ENCODE peak calls at places on chromosomes 2 and 18, in seven cellular contexts. O, D, H, X, A, G and J are unnamed samples.
A peak's percentile ranks its signal among the peaks of the same experiment; 100 is the strongest.

GRCh38 chr2:238899386-238899785 is 51.5 kb downstream of the TWIST2 start:
- DNase-seq in O (no peak), D (no peak), H (no peak), X (no peak), A (no peak), G (no peak), J (no peak)

GRCh38 chr2:28327963-28328922 is 64.4 kb upstream of the FOSL2 start:
- DNase-seq in O (no peak), D (no peak), H (no peak), X (no peak), A (no peak), G (no peak), J (no peak)

GRCh38 chr2:74003494-74004211 is 18.9 kb downstream of the TET3 start:
- DNase-seq in O (peak; percentile 65), D (no peak), H (no peak), X (no peak), A (no peak), G (no peak), J (no peak)

GRCh38 chr2:30790879-30791278 is 16.4 kb downstream of the CAPN13 start:
- DNase-seq in O (no peak), D (no peak), H (no peak), X (no peak), A (no peak), G (no peak), J (no peak)

GRCh38 chr18:78721281-78721949 is 258.2 kb upstream of the SALL3 start:
- DNase-seq in O (no peak), D (no peak), H (no peak), X (no peak), A (no peak), G (no peak), J (no peak)

GRCh38 chr2:234550511-234551107 is 53.7 kb upstream of the ARL4C start:
- DNase-seq in O (peak; percentile 51), D (peak; percentile 36), H (peak; percentile 25), X (peak; percentile 74), A (peak; percentile 60), G (peak; percentile 69), J (peak; percentile 32)

GRCh38 chr2:225009768-225010167 is 32.5 kb downstream of the DOCK10 start:
- DNase-seq in O (no peak), D (no peak), H (no peak), X (peak; percentile 74), A (no peak), G (no peak), J (no peak)

GRCh38 chr18:25350561-25351201 is 1.3 kb downstream of the ZNF521 start:
- DNase-seq in O (peak; percentile 42), D (no peak), H (no peak), X (no peak), A (peak; percentile 50), G (peak; percentile 68), J (no peak)

GRCh38 chr18:29711931-29712330 is 1330.6 kb downstream of the DSC3 start:
- DNase-seq in O (no peak), D (no peak), H (no peak), X (no peak), A (no peak), G (no peak), J (no peak)

GRCh38 chr2:100248971-100249370 is 73.3 kb downstream of the LONRF2 start:
- DNase-seq in O (no peak), D (no peak), H (no peak), X (no peak), A (no peak), G (no peak), J (no peak)

GRCh38 chr2:237497009-237497819 is 10.2 kb downstream of the MLPH start:
- DNase-seq in O (no peak), D (no peak), H (no peak), X (no peak), A (no peak), G (no peak), J (no peak)

GRCh38 chr2:159124441-159124911 is 156.0 kb downstream of the TANC1 start:
- DNase-seq in O (no peak), D (no peak), H (no peak), X (peak; percentile 63), A (peak; percentile 34), G (no peak), J (no peak)

GRCh38 chr2:133415210-133415876 is 152.9 kb downstream of the NCKAP5 start:
- DNase-seq in O (no peak), D (no peak), H (no peak), X (no peak), A (no peak), G (no peak), J (no peak)

GRCh38 chr2:202015035-202015345 is 18.7 kb upstream of the FZD7 start:
- DNase-seq in O (no peak), D (no peak), H (no peak), X (no peak), A (no peak), G (no peak), J (no peak)

GRCh38 chr2:9984217-9984739 is 32.8 kb downstream of the GRHL1 start:
- DNase-seq in O (no peak), D (no peak), H (no peak), X (peak; percentile 46), A (peak; percentile 74), G (no peak), J (no peak)

GRCh38 chr18:9117980-9118841 is 15.7 kb downstream of the NDUFV2 start:
- DNase-seq in O (no peak), D (no peak), H (no peak), X (no peak), A (no peak), G (no peak), J (no peak)

GRCh38 chr2:216023055-216023648 is 9.8 kb upstream of the MREG start:
- DNase-seq in O (no peak), D (peak; percentile 8), H (peak; percentile 25), X (peak; percentile 58), A (peak; percentile 61), G (peak; percentile 54), J (peak; percentile 24)

GRCh38 chr2:224268441-224268840 is 133.5 kb downstream of the FAM124B start:
- DNase-seq in O (no peak), D (no peak), H (no peak), X (peak; percentile 84), A (no peak), G (no peak), J (no peak)

GRCh38 chr2:199659207-199659606 is 191.8 kb downstream of the FTCDNL1 start:
- DNase-seq in O (peak; percentile 17), D (no peak), H (no peak), X (no peak), A (peak; percentile 22), G (peak; percentile 72), J (no peak)

GRCh38 chr2:158894078-158894477 is 74.4 kb upstream of the TANC1 start:
- DNase-seq in O (no peak), D (no peak), H (no peak), X (no peak), A (no peak), G (no peak), J (no peak)